ENCODE peak calls at places on chromosomes 4 and X, in ten cellular contexts. H is WTC11; Z is fibroblast of mammary gland; R is endodermal cell; I is foreskin fibroblast; X is CD8-positive, alpha-beta T cell; C is dorsolateral prefrontal cortex; B is BJ; U is PC-9; L is tibial artery. Y is an unnamed sample.

GRCh38 chr4:75916091-75916661 is 13.9 kb upstream of the PPEF2 start:
- DNase-seq in Z (peak; percentile 49), B (no peak), H (no peak), L (no peak), C (no peak), U (peak; percentile 13), I (peak; percentile 32), R (peak; percentile 63), X (no peak), Y (peak; percentile 61)

GRCh38 chrX:129577473-129577872 is 37.4 kb downstream of the OCRL start:
- DNase-seq in L (peak; percentile 36), Z (peak; percentile 83), U (no peak), B (peak; percentile 46), H (no peak), R (no peak), X (no peak), I (peak; percentile 54), C (no peak), Y (peak; percentile 10)

GRCh38 chr4:147760176-147760575 is 28.3 kb downstream of the ARHGAP10 start:
- DNase-seq in H (no peak), I (no peak), X (no peak), L (no peak), B (no peak), C (no peak), Z (no peak), U (no peak), R (no peak), Y (no peak)

GRCh38 chr4:26525136-26525535 is 34.9 kb upstream of the CCKAR start:
- DNase-seq in X (no peak), U (peak; percentile 8), R (no peak), L (no peak), B (no peak), H (no peak), C (no peak), Z (peak; percentile 60), I (peak; percentile 59), Y (peak; percentile 61)

GRCh38 chr4:84451546-84451945 is 47.5 kb downstream of the NKX6-1 start:
- DNase-seq in H (no peak), I (no peak), B (no peak), X (no peak), R (no peak), C (no peak), L (no peak), Z (peak; percentile 27), U (no peak), Y (no peak)

GRCh38 chr4:6208416-6208815 is 8.1 kb upstream of the JAKMIP1 start:
- DNase-seq in B (no peak), R (no peak), I (no peak), X (no peak), C (no peak), U (no peak), Z (no peak), H (no peak), L (peak; percentile 9), Y (no peak)

GRCh38 chr4:165592386-165592785 is 213.6 kb downstream of the CPE start:
- DNase-seq in B (no peak), Z (peak; percentile 40), X (no peak), R (no peak), H (no peak), L (no peak), I (no peak), C (no peak), U (no peak), Y (no peak)

GRCh38 chrX:42466706-42467105 is 311.3 kb downstream of the PPP1R2C start:
- DNase-seq in L (no peak), X (no peak), R (no peak), Z (peak; percentile 1), H (no peak), B (no peak), C (no peak), U (no peak), I (no peak), Y (no peak)

GRCh38 chr4:168743576-168743975 is 246.7 kb downstream of the PALLD start:
- DNase-seq in H (no peak), L (no peak), X (no peak), I (no peak), U (no peak), R (no peak), Z (peak; percentile 53), B (no peak), C (no peak), Y (no peak)

GRCh38 chr4:98421106-98421505 is 159.9 kb downstream of the RAP1GDS1 start:
- DNase-seq in U (no peak), I (peak; percentile 26), Z (no peak), L (no peak), B (peak; percentile 15), R (no peak), C (no peak), H (no peak), X (no peak), Y (peak; percentile 79)

GRCh38 chr4:33060873-33061542 is 2340.8 kb downstream of the PCDH7 start:
- DNase-seq in L (no peak), U (peak; percentile 25), B (no peak), I (peak; percentile 38), H (peak; percentile 66), C (peak; percentile 41), Z (peak; percentile 66), R (peak; percentile 89), X (no peak), Y (peak; percentile 10)

GRCh38 chr4:6142511-6142910 is 57.8 kb downstream of the JAKMIP1 start:
- DNase-seq in C (no peak), Z (no peak), H (no peak), X (no peak), L (no peak), R (no peak), B (no peak), U (no peak), I (no peak), Y (no peak)

GRCh38 chr4:6641164-6641970 is 882 bp downstream of the MRFAP1 start:
- DNase-seq in Z (peak; percentile 51), R (peak; percentile 64), U (peak; percentile 31), B (no peak), L (peak; percentile 42), I (peak; percentile 35), H (no peak), X (no peak), C (no peak), Y (no peak)

GRCh38 chr4:24368801-24369200 is 215.6 kb downstream of the DHX15 start:
- DNase-seq in U (no peak), C (no peak), B (no peak), H (no peak), L (no peak), I (no peak), X (no peak), Z (no peak), R (no peak), Y (no peak)

GRCh38 chrX:80206647-80207046 is 192.1 kb downstream of the TBX22 start:
- DNase-seq in L (no peak), I (no peak), C (no peak), X (no peak), U (no peak), B (no peak), Z (no peak), H (no peak), R (no peak), Y (no peak)

GRCh38 chr4:13933163-13933562 is 305.6 kb upstream of the BOD1L1 start:
- DNase-seq in R (no peak), H (peak; percentile 16), U (no peak), I (peak; percentile 56), C (no peak), B (no peak), Z (peak; percentile 59), L (no peak), X (no peak), Y (no peak)
- TF ChIP-seq CTCF in R (peak; percentile 50), H (no peak), U (no peak), I (no peak), C (no peak), B (peak; percentile 39), Z (peak; percentile 23), L (no peak), X (no peak), Y (no peak)

DNA sequence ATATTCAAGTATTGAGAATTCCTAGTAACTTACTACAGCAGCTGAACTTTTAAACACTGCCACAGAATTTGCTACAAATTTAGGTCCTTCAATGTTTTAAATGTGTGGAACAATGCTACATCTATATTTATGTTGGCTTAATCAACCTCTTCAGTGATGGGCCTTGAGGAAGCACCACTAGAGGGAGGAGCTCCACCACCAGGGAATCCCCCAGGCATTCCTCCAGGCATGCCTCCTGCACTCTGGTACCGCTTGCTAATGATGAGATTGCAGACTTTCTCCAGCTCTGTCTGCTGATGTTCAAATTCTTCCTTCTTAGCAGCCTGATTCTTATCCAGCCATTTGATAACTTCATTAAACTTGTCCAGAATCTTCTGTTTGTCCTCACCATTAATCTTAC is 190.8 kb downstream of the HTR2C start:
- DNase-seq in L (no peak), C (no peak), Z (peak; percentile 12), X (no peak), B (no peak), I (no peak), R (peak; percentile 71), H (peak; percentile 28), U (no peak), Y (no peak)
- TF ChIP-seq CTCF in L (no peak), C (no peak), Z (peak; percentile 9), X (no peak), B (no peak), I (no peak), R (peak; percentile 79), H (no peak), U (no peak), Y (no peak)

DNA sequence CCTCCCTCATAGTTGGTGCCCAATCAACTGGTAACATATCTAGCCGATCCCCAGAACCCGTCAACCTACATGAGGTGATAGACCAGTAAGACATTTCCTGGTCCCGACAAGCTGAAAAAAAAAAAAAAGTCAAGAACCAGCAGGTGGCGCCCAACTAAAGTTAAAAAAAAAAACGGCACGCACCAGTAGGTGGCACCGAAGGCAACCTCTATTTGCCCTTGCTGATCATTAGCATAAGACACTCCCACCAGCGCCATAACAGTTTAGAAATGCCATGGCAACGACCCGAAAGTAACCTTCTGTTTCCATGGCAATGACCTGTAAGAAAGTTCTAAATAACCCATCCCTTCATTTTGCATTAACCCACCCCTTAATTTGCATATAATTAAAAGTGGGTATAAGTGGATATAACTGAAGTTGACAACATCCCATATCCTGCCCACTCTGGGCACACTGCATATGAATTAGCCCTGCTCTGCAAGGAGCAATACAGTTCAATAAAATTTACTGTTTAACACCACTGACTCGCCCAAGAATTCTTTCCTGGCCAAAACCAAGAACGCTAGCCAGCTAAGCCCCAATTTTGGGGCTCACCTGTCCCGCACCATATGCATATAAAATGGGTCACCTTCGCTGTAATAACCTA is 83.9 kb upstream of the SPANXB1 start:
- DNase-seq in R (peak; percentile 83), X (no peak), I (peak; percentile 3), C (peak; percentile 26), H (peak; percentile 33), U (peak; percentile 12), B (peak; percentile 2), Z (peak; percentile 71), L (no peak), Y (peak; percentile 14)
- TF ChIP-seq CTCF in R (peak; percentile 86), X (no peak), I (no peak), C (peak; percentile 70), H (peak; percentile 28), U (peak; percentile 85), B (peak; percentile 50), Z (peak; percentile 67), L (peak; percentile 43), Y (peak; percentile 77)

DNA sequence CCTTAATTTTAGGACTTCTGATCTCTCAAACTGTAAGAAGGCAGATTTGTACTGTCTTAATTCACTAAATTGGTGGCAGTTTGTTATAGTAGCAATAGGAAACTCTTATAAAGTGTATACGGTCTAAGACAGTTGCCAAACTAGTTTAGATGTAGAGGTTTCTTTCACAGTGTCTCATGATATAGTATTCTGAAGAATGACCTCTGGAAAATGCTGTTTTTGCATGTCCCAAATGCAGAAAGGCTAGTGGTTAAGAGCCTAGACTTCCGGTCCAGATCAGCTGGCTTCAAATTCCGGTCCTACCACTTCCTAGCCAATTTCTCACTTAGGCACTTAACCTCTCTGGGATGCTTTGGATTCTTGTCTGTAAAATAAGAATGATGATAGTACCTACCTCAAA is 538.5 kb downstream of the CENPC start:
- DNase-seq in B (no peak), R (no peak), I (no peak), L (no peak), X (no peak), H (no peak), C (no peak), Z (no peak), U (no peak), Y (no peak)
- TF ChIP-seq CTCF in B (no peak), R (no peak), I (no peak), L (no peak), X (no peak), H (no peak), C (no peak), Z (no peak), U (no peak), Y (no peak)